ENCODE peak calls at places on chromosomes 13 and 19, in seven cellular contexts. One of them, this sample, is unnamed.

GRCh38 chr19:51788936-51789795 is 5.8 kb upstream of the FPR3 start:
- DNase-seq in mesothelial cell of epicardium: no peak
- DNase-seq in T-helper 1 cell: no peak
- DNase-seq in amygdala: no peak
- DNase-seq in activated CD4-positive, alpha-beta T cell treated with anti-CD3 and anti-CD28 coated beads for 24 hours: no peak
- DNase-seq in activated naive CD8-positive, alpha-beta T cell treated with anti-CD3 and anti-CD28 coated beads, Interleukin-2, amount 50 U/mL, for 24 hours: no peak
- DNase-seq in SK-N-SH: no peak
- DNase-seq in this sample: no peak

GRCh38 chr19:1748115-1748702 is 5.1 kb upstream of the ONECUT3 start:
- DNase-seq in amygdala: no peak
- DNase-seq in SK-N-SH: no peak
- DNase-seq in activated naive CD8-positive, alpha-beta T cell treated with anti-CD3 and anti-CD28 coated beads, Interleukin-2, amount 50 U/mL, for 24 hours: no peak
- DNase-seq in mesothelial cell of epicardium: no peak
- DNase-seq in activated CD4-positive, alpha-beta T cell treated with anti-CD3 and anti-CD28 coated beads for 24 hours: no peak
- DNase-seq in T-helper 1 cell: no peak
- DNase-seq in this sample: peak

GRCh38 chr19:51480590-51480989 is 2.3 kb downstream of the CEACAM18 start:
- DNase-seq in mesothelial cell of epicardium: no peak
- DNase-seq in activated CD4-positive, alpha-beta T cell treated with anti-CD3 and anti-CD28 coated beads for 24 hours: no peak
- DNase-seq in amygdala: no peak
- DNase-seq in SK-N-SH: no peak
- DNase-seq in activated naive CD8-positive, alpha-beta T cell treated with anti-CD3 and anti-CD28 coated beads, Interleukin-2, amount 50 U/mL, for 24 hours: no peak
- DNase-seq in T-helper 1 cell: no peak
- DNase-seq in this sample: no peak

GRCh38 chr19:29967623-29968022 is 25.6 kb downstream of the URI1 start:
- DNase-seq in mesothelial cell of epicardium: no peak
- DNase-seq in T-helper 1 cell: no peak
- DNase-seq in activated CD4-positive, alpha-beta T cell treated with anti-CD3 and anti-CD28 coated beads for 24 hours: no peak
- DNase-seq in SK-N-SH: no peak
- DNase-seq in amygdala: no peak
- DNase-seq in activated naive CD8-positive, alpha-beta T cell treated with anti-CD3 and anti-CD28 coated beads, Interleukin-2, amount 50 U/mL, for 24 hours: no peak
- DNase-seq in this sample: no peak

GRCh38 chr13:100230813-100231575 is 142.1 kb downstream of the PCCA start:
- DNase-seq in amygdala: no peak
- DNase-seq in activated naive CD8-positive, alpha-beta T cell treated with anti-CD3 and anti-CD28 coated beads, Interleukin-2, amount 50 U/mL, for 24 hours: no peak
- DNase-seq in SK-N-SH: no peak
- DNase-seq in T-helper 1 cell: no peak
- DNase-seq in activated CD4-positive, alpha-beta T cell treated with anti-CD3 and anti-CD28 coated beads for 24 hours: no peak
- DNase-seq in mesothelial cell of epicardium: no peak
- DNase-seq in this sample: no peak

GRCh38 chr19:4140237-4140711 is 13.2 kb upstream of the CREB3L3 start:
- DNase-seq in activated naive CD8-positive, alpha-beta T cell treated with anti-CD3 and anti-CD28 coated beads, Interleukin-2, amount 50 U/mL, for 24 hours: peak
- DNase-seq in mesothelial cell of epicardium: no peak
- DNase-seq in activated CD4-positive, alpha-beta T cell treated with anti-CD3 and anti-CD28 coated beads for 24 hours: no peak
- DNase-seq in SK-N-SH: peak
- DNase-seq in T-helper 1 cell: no peak
- DNase-seq in amygdala: no peak
- DNase-seq in this sample: peak

GRCh38 chr13:27309967-27310598 is 39.5 kb downstream of the RASL11A start:
- DNase-seq in mesothelial cell of epicardium: no peak
- DNase-seq in amygdala: no peak
- DNase-seq in activated naive CD8-positive, alpha-beta T cell treated with anti-CD3 and anti-CD28 coated beads, Interleukin-2, amount 50 U/mL, for 24 hours: no peak
- DNase-seq in SK-N-SH: no peak
- DNase-seq in T-helper 1 cell: no peak
- DNase-seq in activated CD4-positive, alpha-beta T cell treated with anti-CD3 and anti-CD28 coated beads for 24 hours: no peak
- DNase-seq in this sample: no peak

GRCh38 chr19:9986787-9987281 is 23.5 kb downstream of the COL5A3 start:
- DNase-seq in activated naive CD8-positive, alpha-beta T cell treated with anti-CD3 and anti-CD28 coated beads, Interleukin-2, amount 50 U/mL, for 24 hours: no peak
- DNase-seq in mesothelial cell of epicardium: no peak
- DNase-seq in amygdala: no peak
- DNase-seq in T-helper 1 cell: no peak
- DNase-seq in activated CD4-positive, alpha-beta T cell treated with anti-CD3 and anti-CD28 coated beads for 24 hours: no peak
- DNase-seq in SK-N-SH: no peak
- DNase-seq in this sample: no peak

GRCh38 chr19:10899171-10899653 is 27.9 kb downstream of the CARM1 start:
- DNase-seq in mesothelial cell of epicardium: no peak
- DNase-seq in T-helper 1 cell: no peak
- DNase-seq in SK-N-SH: peak
- DNase-seq in activated naive CD8-positive, alpha-beta T cell treated with anti-CD3 and anti-CD28 coated beads, Interleukin-2, amount 50 U/mL, for 24 hours: no peak
- DNase-seq in activated CD4-positive, alpha-beta T cell treated with anti-CD3 and anti-CD28 coated beads for 24 hours: no peak
- DNase-seq in amygdala: no peak
- DNase-seq in this sample: no peak

GRCh38 chr13:49098771-49099512 is 121.2 kb upstream of the MLNR start:
- DNase-seq in T-helper 1 cell: no peak
- DNase-seq in SK-N-SH: peak
- DNase-seq in mesothelial cell of epicardium: no peak
- DNase-seq in amygdala: no peak
- DNase-seq in activated naive CD8-positive, alpha-beta T cell treated with anti-CD3 and anti-CD28 coated beads, Interleukin-2, amount 50 U/mL, for 24 hours: no peak
- DNase-seq in activated CD4-positive, alpha-beta T cell treated with anti-CD3 and anti-CD28 coated beads for 24 hours: no peak
- DNase-seq in this sample: no peak

GRCh38 chr19:52946322-52947310 is 16.1 kb downstream of the ZNF816 start:
- DNase-seq in activated CD4-positive, alpha-beta T cell treated with anti-CD3 and anti-CD28 coated beads for 24 hours: no peak
- DNase-seq in mesothelial cell of epicardium: no peak
- DNase-seq in amygdala: no peak
- DNase-seq in T-helper 1 cell: no peak
- DNase-seq in SK-N-SH: peak
- DNase-seq in activated naive CD8-positive, alpha-beta T cell treated with anti-CD3 and anti-CD28 coated beads, Interleukin-2, amount 50 U/mL, for 24 hours: no peak
- DNase-seq in this sample: no peak

GRCh38 chr19:35114656-35115537 is 726 bp upstream of the FXYD3 start:
- DNase-seq in amygdala: peak
- DNase-seq in activated naive CD8-positive, alpha-beta T cell treated with anti-CD3 and anti-CD28 coated beads, Interleukin-2, amount 50 U/mL, for 24 hours: peak
- DNase-seq in mesothelial cell of epicardium: peak
- DNase-seq in SK-N-SH: peak
- DNase-seq in T-helper 1 cell: peak
- DNase-seq in activated CD4-positive, alpha-beta T cell treated with anti-CD3 and anti-CD28 coated beads for 24 hours: peak
- DNase-seq in this sample: peak

GRCh38 chr13:46104868-46105267 is at the start of gene CPB2:
- DNase-seq in activated CD4-positive, alpha-beta T cell treated with anti-CD3 and anti-CD28 coated beads for 24 hours: no peak
- DNase-seq in amygdala: no peak
- DNase-seq in mesothelial cell of epicardium: no peak
- DNase-seq in activated naive CD8-positive, alpha-beta T cell treated with anti-CD3 and anti-CD28 coated beads, Interleukin-2, amount 50 U/mL, for 24 hours: no peak
- DNase-seq in T-helper 1 cell: no peak
- DNase-seq in SK-N-SH: no peak
- DNase-seq in this sample: no peak

GRCh38 chr19:13861392-13861713 is 15.6 kb upstream of the NANOS3 start:
- DNase-seq in activated naive CD8-positive, alpha-beta T cell treated with anti-CD3 and anti-CD28 coated beads, Interleukin-2, amount 50 U/mL, for 24 hours: peak
- DNase-seq in T-helper 1 cell: no peak
- DNase-seq in SK-N-SH: peak
- DNase-seq in activated CD4-positive, alpha-beta T cell treated with anti-CD3 and anti-CD28 coated beads for 24 hours: no peak
- DNase-seq in mesothelial cell of epicardium: no peak
- DNase-seq in amygdala: no peak
- DNase-seq in this sample: peak

GRCh38 chr19:45985321-45985720 is 9.9 kb upstream of the CCDC61 start:
- DNase-seq in SK-N-SH: no peak
- DNase-seq in T-helper 1 cell: no peak
- DNase-seq in activated CD4-positive, alpha-beta T cell treated with anti-CD3 and anti-CD28 coated beads for 24 hours: no peak
- DNase-seq in activated naive CD8-positive, alpha-beta T cell treated with anti-CD3 and anti-CD28 coated beads, Interleukin-2, amount 50 U/mL, for 24 hours: no peak
- DNase-seq in mesothelial cell of epicardium: no peak
- DNase-seq in amygdala: no peak
- DNase-seq in this sample: no peak

GRCh38 chr13:99313473-99313872 is 6.3 kb upstream of the GPR183 start:
- DNase-seq in mesothelial cell of epicardium: no peak
- DNase-seq in amygdala: no peak
- DNase-seq in SK-N-SH: no peak
- DNase-seq in T-helper 1 cell: no peak
- DNase-seq in activated naive CD8-positive, alpha-beta T cell treated with anti-CD3 and anti-CD28 coated beads, Interleukin-2, amount 50 U/mL, for 24 hours: no peak
- DNase-seq in activated CD4-positive, alpha-beta T cell treated with anti-CD3 and anti-CD28 coated beads for 24 hours: no peak
- DNase-seq in this sample: no peak

This sample was measured in GM13977.